ENCODE peak calls at places on chromosomes 2 and 18, in seven cellular contexts. H is HFF-Myc, Q is cardiac fibroblast, V is WERI-Rb-1, P is fibroblast of lung, A is coronary artery, T is thoracic aorta. M is an unnamed sample.

GRCh38 chr2:171712051-171712450 is 24.8 kb downstream of the DYNC1I2 start:
- DNase-seq in H (peak), Q (peak), V (no peak), P (peak), A (no peak), T (no peak), M (peak)

GRCh38 chr2:128262315-128263253 is 56.1 kb downstream of the HS6ST1 start:
- DNase-seq in H (no peak), Q (no peak), V (no peak), P (no peak), A (peak), T (no peak), M (no peak)

GRCh38 chr2:208006325-208006724 is 19.0 kb downstream of the PLEKHM3 start:
- DNase-seq in H (no peak), Q (no peak), V (no peak), P (no peak), A (no peak), T (no peak), M (no peak)

GRCh38 chr2:20728114-20728758 is 61.3 kb downstream of the GDF7 start:
- DNase-seq in H (no peak), Q (peak), V (peak), P (peak), A (no peak), T (no peak), M (no peak)

GRCh38 chr2:101837354-101837753 is 139.8 kb downstream of the MAP4K4 start:
- DNase-seq in H (no peak), Q (no peak), V (no peak), P (no peak), A (no peak), T (no peak), M (no peak)

GRCh38 chr18:6389005-6389404 is 25.7 kb downstream of the L3MBTL4 start:
- DNase-seq in H (no peak), Q (no peak), V (no peak), P (no peak), A (no peak), T (no peak), M (no peak)

GRCh38 chr2:187165936-187166335 is 282.1 kb downstream of the CALCRL start:
- DNase-seq in H (no peak), Q (no peak), V (no peak), P (no peak), A (no peak), T (no peak), M (no peak)

GRCh38 chr2:30359644-30360167 is 87.3 kb upstream of the LCLAT1 start:
- DNase-seq in H (no peak), Q (peak), V (peak), P (peak), A (peak), T (no peak), M (no peak)

GRCh38 chr2:20565623-20566236 is 85.2 kb downstream of the HS1BP3 start:
- DNase-seq in H (no peak), Q (no peak), V (no peak), P (peak), A (no peak), T (no peak), M (no peak)

GRCh38 chr2:709138-709779 is 32.1 kb upstream of the TMEM18 start:
- DNase-seq in H (no peak), Q (no peak), V (no peak), P (peak), A (no peak), T (no peak), M (no peak)

GRCh38 chr2:134087371-134087921 is 166.4 kb upstream of the MGAT5 start:
- DNase-seq in H (no peak), Q (no peak), V (peak), P (no peak), A (no peak), T (no peak), M (no peak)

GRCh38 chr2:98568161-98568956 is 40.0 kb downstream of the COA5 start:
- DNase-seq in H (no peak), Q (peak), V (no peak), P (no peak), A (no peak), T (no peak), M (peak)

GRCh38 chr2:9115219-9115618 is 91.4 kb upstream of the ASAP2 start:
- DNase-seq in H (no peak), Q (no peak), V (no peak), P (no peak), A (no peak), T (no peak), M (no peak)

GRCh38 chr2:194819367-194819766 is 837.7 kb upstream of the SLC39A10 start:
- DNase-seq in H (no peak), Q (peak), V (no peak), P (no peak), A (no peak), T (no peak), M (no peak)
- TF ChIP-seq CTCF in H (no peak), Q (no peak), V (no peak), P (no peak), A (no peak), T (no peak), M (no peak)

GRCh38 chr2:51032748-51033355 is 920 bp upstream of the NRXN1 start:
- DNase-seq in H (no peak), Q (no peak), V (no peak), P (no peak), A (no peak), T (no peak), M (no peak)
- H3K4me3 ChIP-seq in H (no peak), Q (no peak), V (peak), P (no peak), A (no peak), T (no peak), M (no peak)

DNA sequence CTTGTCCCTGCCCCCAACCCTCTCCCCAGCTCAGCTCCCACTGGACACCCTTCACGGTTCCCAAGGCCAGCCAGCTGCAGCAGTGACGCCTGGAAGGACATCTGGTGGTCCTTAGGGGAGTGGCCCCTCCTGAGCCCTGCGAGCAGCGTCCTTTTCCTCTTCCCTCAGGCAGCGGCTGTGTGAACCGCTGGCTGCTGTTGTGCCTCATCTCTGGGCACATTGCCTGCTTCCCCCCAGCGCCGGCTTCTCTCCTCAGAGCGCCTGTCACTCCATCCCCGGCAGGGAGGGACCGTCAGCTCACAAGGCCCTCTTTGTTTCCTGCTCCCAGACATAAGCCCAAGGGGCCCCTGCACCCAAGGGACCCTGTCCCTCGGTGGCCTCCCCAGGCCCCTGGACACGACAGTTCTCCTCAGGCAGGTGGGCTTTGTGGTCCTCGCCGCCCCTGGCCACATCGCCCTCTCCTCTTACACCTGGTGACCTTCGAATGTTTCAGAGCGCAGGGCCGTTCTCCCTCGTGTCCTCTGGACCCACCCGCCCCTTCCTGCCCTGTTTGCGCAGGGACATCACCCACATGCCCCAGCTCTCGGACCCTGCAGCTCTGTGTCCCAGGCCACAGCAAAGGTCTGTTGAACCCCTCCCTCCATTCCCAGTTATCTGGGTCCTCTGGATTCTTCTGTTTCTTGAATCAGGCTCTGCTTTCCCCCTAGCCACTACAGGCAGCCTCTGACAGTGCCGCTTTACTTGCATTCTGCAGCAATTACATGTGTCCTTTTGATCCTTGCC is 35.8 kb downstream of the ANO7 start:
- DNase-seq in H (peak), Q (peak), V (peak), P (peak), A (no peak), T (no peak), M (no peak)
- TF ChIP-seq CTCF in H (no peak), Q (peak), V (no peak), P (no peak), A (no peak), T (no peak), M (no peak)

DNA sequence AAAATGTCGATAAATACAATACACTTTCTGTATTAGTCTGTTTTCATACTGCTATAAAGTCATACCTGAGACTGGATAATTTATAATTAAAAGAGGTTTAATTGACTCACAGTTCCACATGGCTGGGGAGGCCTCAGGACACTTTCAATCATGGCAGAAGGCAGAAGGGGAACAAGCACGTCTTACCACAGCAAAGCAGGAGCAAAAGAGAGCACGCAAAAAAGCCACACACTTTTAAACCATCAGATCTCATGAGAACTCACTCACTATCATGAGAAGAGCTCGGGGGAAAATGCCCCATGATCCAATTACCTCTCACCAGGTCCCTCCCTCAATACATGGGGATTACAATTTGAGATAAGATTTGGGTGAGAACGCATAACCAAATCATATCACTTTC is 256.7 kb downstream of the ANAPC1 start:
- DNase-seq in H (no peak), Q (no peak), V (no peak), P (no peak), A (no peak), T (no peak), M (no peak)
- H3K4me3 ChIP-seq in H (no peak), Q (no peak), V (no peak), P (no peak), A (no peak), T (no peak), M (no peak)

DNA sequence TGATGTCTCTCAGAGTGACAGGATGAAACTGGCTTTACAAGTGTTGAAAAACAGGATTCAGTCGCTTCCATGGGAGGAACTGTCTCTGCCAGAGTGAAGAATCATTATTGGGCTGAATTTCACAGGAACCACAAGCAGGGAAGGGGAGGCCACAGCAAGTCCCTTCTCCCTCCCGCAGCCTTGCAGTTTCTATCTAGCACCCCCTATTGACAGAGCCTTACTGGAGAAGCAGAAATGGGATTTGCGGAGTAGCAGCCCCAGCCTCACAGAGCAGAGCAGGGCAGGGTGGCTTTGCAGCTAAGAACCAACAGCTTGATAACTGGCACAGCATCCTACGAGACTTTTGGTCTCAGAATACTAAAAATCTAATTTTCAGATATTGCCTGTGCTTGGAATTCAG is 33.3 kb upstream of the RMP24 start:
- DNase-seq in H (no peak), Q (peak), V (no peak), P (no peak), A (no peak), T (no peak), M (no peak)
- TF ChIP-seq CTCF in H (peak), Q (peak), V (peak), P (peak), A (no peak), T (no peak), M (peak)